ENCODE peak calls at places on chromosomes 3 and 15, in six cellular contexts. E, Z, T, O, X and C are unnamed samples.

GRCh38 chr15:55358471-55358870 is 39.4 kb downstream of the PIGB start:
- DNase-seq in E (no peak), X (no peak), Z (no peak), T (no peak), O (no peak), C (no peak)

GRCh38 chr3:188152660-188153497 is 1.1 kb upstream of the LPP start:
- DNase-seq in E (peak), O (peak), Z (no peak), X (peak), T (peak), C (peak)

GRCh38 chr15:41465822-41466421 is 27.8 kb upstream of the ITPKA start:
- DNase-seq in O (peak), T (peak), X (no peak), Z (no peak), E (no peak), C (peak)

GRCh38 chr3:28915711-28916481 is 365.0 kb upstream of the RBMS3 start:
- DNase-seq in Z (no peak), T (peak), E (peak), X (no peak), O (peak), C (peak)

GRCh38 chr3:37768107-37768809 is 93.4 kb upstream of the CTDSPL start:
- DNase-seq in X (no peak), E (no peak), T (peak), O (peak), Z (no peak), C (peak)

GRCh38 chr15:62584301-62585235 is 419.5 kb upstream of the C2CD4B start:
- DNase-seq in Z (no peak), E (no peak), X (no peak), T (no peak), O (no peak), C (no peak)

GRCh38 chr15:99085413-99086326 is 19.2 kb upstream of the SYNM start:
- DNase-seq in O (peak), E (no peak), T (no peak), Z (no peak), X (peak), C (no peak)

GRCh38 chr15:74782596-74783071 is 754 bp downstream of the CSK start:
- DNase-seq in E (no peak), Z (no peak), T (no peak), X (no peak), O (no peak), C (no peak)

GRCh38 chr15:71088155-71088554 is 27.1 kb upstream of the THSD4 start:
- DNase-seq in O (no peak), E (no peak), T (no peak), Z (no peak), X (no peak), C (no peak)

GRCh38 chr15:66369773-66370651 is 13.5 kb upstream of the TIPIN start:
- DNase-seq in O (peak), T (peak), X (no peak), Z (no peak), E (no peak), C (no peak)

GRCh38 chr3:191499307-191500125 is 38.6 kb downstream of the PYDC2 start:
- DNase-seq in E (peak), T (peak), O (peak), X (peak), Z (no peak), C (peak)

GRCh38 chr3:31523543-31523942 is 9.2 kb upstream of the STT3B start:
- DNase-seq in T (no peak), E (no peak), Z (no peak), O (no peak), X (no peak), C (no peak)

GRCh38 chr3:50396502-50396901 is 37.2 kb upstream of the TMEM115 start:
- DNase-seq in Z (no peak), X (no peak), T (no peak), O (no peak), E (no peak), C (peak)

GRCh38 chr15:92714071-92714456 is 58.5 kb upstream of the FAM174B start:
- DNase-seq in E (peak), T (peak), Z (no peak), O (peak), X (no peak), C (no peak)

GRCh38 chr3:42290966-42291714 is 25.2 kb upstream of the CCK start:
- DNase-seq in T (no peak), E (no peak), O (no peak), Z (no peak), X (no peak), C (no peak)

GRCh38 chr15:45307230-45307924 is 55.3 kb downstream of the SLC28A2 start:
- DNase-seq in X (no peak), T (peak), O (peak), Z (no peak), E (no peak), C (peak)

GRCh38 chr15:40320931-40321371 is 2.5 kb upstream of the INAFM2 start:
- DNase-seq in Z (no peak), X (no peak), O (peak), E (no peak), T (peak), C (peak)

GRCh38 chr15:68652141-68652540 is 73.3 kb downstream of the CORO2B start:
- DNase-seq in X (no peak), O (no peak), Z (no peak), E (no peak), T (no peak), C (no peak)

GRCh38 chr15:56887782-56888127 is 30.7 kb upstream of the TCF12 start:
- DNase-seq in O (no peak), X (no peak), Z (no peak), T (no peak), E (no peak), C (no peak)
- TF ChIP-seq CTCF in O (no peak), X (no peak), Z (no peak), T (no peak), E (no peak), C (no peak)

DNA sequence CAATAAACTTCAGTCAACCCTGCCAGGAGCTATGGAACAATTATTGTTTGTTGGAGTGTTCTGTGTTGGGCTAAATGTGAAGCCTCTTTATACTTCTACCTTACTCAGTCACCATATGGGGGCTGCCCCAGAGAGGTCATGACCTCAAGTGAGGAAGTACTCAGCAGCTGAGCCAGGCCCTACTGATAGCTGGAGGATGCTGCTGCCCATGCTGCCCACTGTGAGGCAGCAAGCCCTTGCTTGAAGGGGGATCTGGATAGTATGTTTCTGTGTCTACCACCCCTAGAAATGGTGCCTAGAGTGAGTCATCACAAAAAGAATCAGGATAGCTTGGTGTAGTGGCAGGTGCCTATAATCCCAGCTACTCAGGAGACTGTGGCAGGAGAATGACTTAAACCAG is 4.5 kb upstream of the RPL24 start:
- DNase-seq in O (no peak), E (no peak), Z (no peak), X (no peak), T (no peak), C (no peak)
- TF ChIP-seq CTCF in O (no peak), E (peak), Z (no peak), X (no peak), T (no peak), C (no peak)

DNA sequence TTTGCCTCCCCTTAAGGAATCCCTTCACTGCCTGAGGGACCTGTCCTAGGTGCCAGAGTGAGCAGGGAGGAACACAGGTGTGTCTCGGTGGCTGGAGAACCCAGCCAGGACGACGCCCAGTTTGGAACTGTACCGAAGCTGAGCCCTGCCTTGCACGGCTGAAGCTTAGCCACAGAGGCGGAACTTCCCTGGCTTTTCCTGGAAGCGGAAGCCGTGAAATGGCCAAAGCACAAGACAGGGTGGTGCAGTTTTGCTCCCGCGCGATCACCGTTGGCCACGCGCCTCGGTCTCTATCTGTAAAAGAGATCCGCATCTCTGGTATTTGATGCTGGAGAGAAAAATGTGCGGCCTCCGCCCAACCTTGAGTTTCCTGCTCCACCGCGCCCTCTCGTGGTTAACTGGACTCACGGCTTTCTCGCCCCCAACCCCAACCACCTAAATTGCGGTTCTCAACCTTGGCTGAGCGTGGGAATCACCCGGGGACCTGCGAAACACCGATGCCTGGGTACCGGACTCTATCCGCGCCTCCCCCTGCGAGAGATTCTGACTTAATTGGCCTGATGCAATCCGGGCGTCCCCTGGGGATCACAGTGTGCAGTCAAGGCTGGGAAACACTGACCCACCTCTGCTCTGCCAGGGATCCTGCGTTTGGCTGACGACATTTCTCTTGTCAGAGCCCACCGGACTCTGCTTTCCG is 70.7 kb upstream of the ABHD2 start:
- DNase-seq in Z (peak), O (peak), T (peak), E (peak), X (peak), C (peak)
- TF ChIP-seq CTCF in Z (peak), O (peak), T (peak), E (peak), X (peak), C (peak)

DNA sequence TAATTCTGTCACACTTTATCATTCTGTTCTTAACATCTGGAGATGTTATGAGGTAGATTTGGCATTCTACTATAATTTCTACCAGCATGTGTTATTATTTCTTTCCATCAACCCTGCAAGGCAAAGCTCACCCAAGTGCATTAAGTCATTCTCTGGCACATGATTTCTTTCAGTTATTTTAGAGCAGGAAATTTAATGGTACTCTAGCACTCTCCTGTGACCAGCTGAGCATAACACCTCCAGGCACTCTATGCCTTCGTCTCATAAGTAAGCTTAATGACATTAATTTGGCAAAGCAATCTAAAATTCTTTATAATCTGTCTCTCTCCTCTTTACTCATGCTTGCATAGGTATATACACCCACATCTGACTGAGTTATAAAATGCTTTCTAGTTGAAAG is 300.2 kb upstream of the GPR149 start:
- DNase-seq in X (no peak), T (no peak), Z (no peak), E (no peak), O (no peak), C (no peak)
- TF ChIP-seq CTCF in X (peak), T (no peak), Z (no peak), E (no peak), O (no peak), C (no peak)

DNA sequence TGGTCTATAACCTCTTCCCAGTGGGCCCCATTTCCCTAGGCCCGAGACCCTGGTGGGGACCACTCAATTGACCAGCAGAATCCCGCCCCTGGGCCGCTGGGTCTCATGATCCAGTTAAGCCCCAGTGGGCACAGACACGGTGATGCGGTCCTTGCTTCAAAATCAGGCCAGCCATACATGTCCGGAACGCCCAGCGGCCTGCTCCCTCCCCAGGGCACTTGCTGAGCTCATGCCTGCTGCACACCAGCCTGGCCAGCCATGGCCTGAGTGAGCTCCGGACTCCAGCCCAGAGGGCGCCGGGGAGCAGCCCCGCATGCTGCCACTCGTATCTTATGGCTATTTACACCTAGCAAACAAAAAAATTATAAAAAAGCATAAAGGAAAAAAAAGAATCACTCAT is 34.4 kb upstream of the IQSEC1 start:
- DNase-seq in Z (no peak), O (no peak), E (no peak), T (no peak), X (peak), C (no peak)
- TF ChIP-seq CTCF in Z (no peak), O (no peak), E (peak), T (no peak), X (no peak), C (no peak)

DNA sequence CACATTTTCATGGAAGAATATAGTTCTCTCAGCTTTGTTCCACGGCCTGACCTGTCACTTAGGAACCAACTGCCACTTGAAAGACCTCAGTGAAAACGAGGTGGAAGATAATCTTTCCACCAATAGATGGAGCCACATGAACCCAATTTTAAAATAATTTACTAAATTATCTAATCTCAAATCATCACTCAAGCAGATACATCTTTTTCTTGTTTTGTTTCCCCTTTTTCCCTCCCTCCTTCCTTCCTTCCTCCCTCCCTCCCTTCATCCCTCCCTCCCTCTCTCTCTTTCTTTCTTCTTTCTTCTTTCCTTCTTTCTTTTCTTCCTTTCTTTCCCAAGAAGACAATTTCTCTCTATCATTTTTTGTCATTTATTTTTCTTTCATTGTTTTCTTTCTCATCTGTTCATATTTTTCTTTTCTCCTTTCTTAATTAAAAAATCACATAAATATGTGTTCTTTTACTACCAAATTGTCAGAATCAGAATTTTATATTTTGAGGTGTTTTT is 97.0 kb downstream of the CLDN1 start:
- DNase-seq in E (no peak), Z (no peak), X (no peak), O (peak), T (peak), C (peak)
- TF ChIP-seq CTCF in E (peak), Z (peak), X (peak), O (peak), T (peak), C (peak)

DNA sequence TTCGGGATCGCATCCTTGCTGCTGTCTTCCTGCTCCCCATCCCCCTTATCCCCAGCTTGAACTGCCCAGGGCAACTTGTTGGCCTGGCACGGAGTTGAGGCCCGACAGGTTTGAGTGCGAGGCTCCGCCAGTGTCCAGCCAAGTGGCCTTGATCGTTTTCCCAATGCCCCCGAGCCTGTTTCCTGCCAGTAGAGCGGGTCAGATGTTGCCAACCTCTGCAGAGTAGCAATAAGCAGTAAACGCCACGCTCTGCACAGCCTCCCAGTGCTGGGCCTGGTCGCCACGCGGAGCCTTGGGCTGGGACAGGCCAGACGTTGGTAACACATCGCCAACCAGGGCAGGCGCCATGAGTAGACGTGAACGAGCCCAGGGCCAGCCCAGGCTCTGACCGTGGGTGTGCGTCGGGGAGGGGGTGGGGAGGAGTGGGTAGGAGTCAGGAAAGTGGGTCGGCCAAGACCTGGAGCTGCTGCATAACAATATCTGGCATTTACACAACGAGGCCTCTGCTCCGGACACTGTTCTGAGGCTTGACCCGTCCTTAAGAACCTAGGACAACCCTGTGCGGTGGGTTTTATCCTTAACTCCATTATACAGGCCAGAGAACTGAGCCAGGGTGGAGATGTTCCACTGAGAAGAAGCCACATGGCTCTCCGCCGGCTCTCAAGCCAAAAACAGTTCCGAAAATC is 444 bp upstream of the ABHD14A start:
- DNase-seq in T (peak), Z (no peak), O (no peak), E (no peak), X (peak), C (no peak)
- TF ChIP-seq CTCF in T (no peak), Z (no peak), O (no peak), E (no peak), X (no peak), C (peak)

GRCh38 chr3:146612015-146612414 is 6.9 kb upstream of the PLSCR5 start:
- DNase-seq in Z (no peak), X (no peak), E (no peak), O (no peak), T (no peak), C (no peak)
- TF ChIP-seq CTCF in Z (no peak), X (no peak), E (no peak), O (no peak), T (no peak), C (no peak)